ENCODE peak calls at places on chromosomes 2 and 18, in five cellular contexts. F is T-helper 9 cell, G is cerebellum, E is adrenal gland, S is iPS-NIHi11. H is an unnamed sample.
A peak's percentile ranks its signal among the peaks of the same experiment; 100 is the strongest.

GRCh38 chr2:230130668-230131364 is 62.1 kb upstream of the SLC16A14 start:
- DNase-seq in G (no peak), E (peak; percentile 97), F (no peak), S (no peak), H (no peak)

GRCh38 chr2:167653131-167653530 is 594.3 kb downstream of the STK39 start:
- DNase-seq in S (no peak), F (no peak), G (no peak), E (no peak), H (no peak)

GRCh38 chr2:239767016-239767905 is 257.9 kb downstream of the NDUFA10 start:
- DNase-seq in S (no peak), E (no peak), G (no peak), F (no peak), H (peak; percentile 18)

GRCh38 chr18:35458271-35458670 is 39.5 kb downstream of the INO80C start:
- DNase-seq in G (no peak), S (no peak), F (no peak), E (no peak), H (no peak)

GRCh38 chr2:45166229-45166890 is 157.1 kb upstream of the SIX2 start:
- DNase-seq in F (no peak), G (no peak), S (no peak), E (no peak), H (no peak)

GRCh38 chr2:238947920-238948710 is 100.2 kb downstream of the TWIST2 start:
- DNase-seq in G (no peak), F (no peak), E (no peak), S (no peak), H (no peak)

GRCh38 chr2:63614448-63614968 is 25.7 kb downstream of the MDH1 start:
- DNase-seq in E (no peak), S (peak; percentile 45), F (no peak), G (no peak), H (no peak)

GRCh38 chr2:85886585-85886984 is 2.2 kb downstream of the ST3GAL5 start:
- DNase-seq in S (no peak), F (no peak), E (peak; percentile 87), G (no peak), H (no peak)

GRCh38 chr18:2981212-2981728 is 31.7 kb downstream of the LPIN2 start:
- DNase-seq in E (no peak), F (no peak), G (no peak), S (no peak), H (no peak)

GRCh38 chr2:130743278-130743677 is 12.1 kb upstream of the AMER3 start:
- DNase-seq in S (no peak), G (no peak), F (no peak), E (no peak), H (no peak)